ENCODE peak calls at places on chromosomes 3 and 15, in six cellular contexts. T is hippocampal formation; F is dermis microvascular lymphatic vessel endothelial cell; G is activated CD4-positive, CD25-positive, alpha-beta regulatory T cell treated with anti-CD3 and anti-CD28 coated beads, Interleukin-2, amount 50 U/mL, for 72 hours; B is RKO; H is activated CD4-positive, alpha-beta T cell treated with anti-CD3 and anti-CD28 coated beads, Interleukin-2, amount 10 ng/mL, durations not matched to agents 7 days and 5 days. A is an unnamed sample.

GRCh38 chr3:180829409-180830405 is 82.8 kb upstream of the FXR1 start:
- DNase-seq in T (no peak), F (no peak), G (no peak), B (no peak), H (no peak), A (no peak)

GRCh38 chr3:194810076-194810475 is 124.4 kb downstream of the FAM43A start:
- DNase-seq in T (no peak), F (no peak), G (no peak), B (no peak), H (no peak), A (no peak)

GRCh38 chr3:196012481-196012880 is 69.4 kb downstream of the TFRC start:
- DNase-seq in T (no peak), F (no peak), G (no peak), B (no peak), H (no peak), A (no peak)

GRCh38 chr3:129051776-129052400 is 8.7 kb upstream of the GP9 start:
- DNase-seq in T (no peak), F (no peak), G (no peak), B (no peak), H (no peak), A (no peak)

GRCh38 chr3:128846501-128846900 is 32.9 kb upstream of the ACAD9 start:
- DNase-seq in T (no peak), F (no peak), G (no peak), B (no peak), H (no peak), A (no peak)

GRCh38 chr15:48507416-48508065 is 138.0 kb downstream of the FBN1 start:
- DNase-seq in T (no peak), F (peak), G (no peak), B (peak), H (peak), A (no peak)

GRCh38 chr3:183966361-183966791 is 51.3 kb downstream of the ABCC5 start:
- DNase-seq in T (no peak), F (no peak), G (no peak), B (no peak), H (no peak), A (no peak)

GRCh38 chr3:20040476-20041196 is 390 bp downstream of the KAT2B start:
- DNase-seq in T (peak), F (peak), G (peak), B (peak), H (peak), A (peak)

GRCh38 chr3:5389057-5389456 is 201.6 kb downstream of the EDEM1 start:
- DNase-seq in T (no peak), F (no peak), G (no peak), B (peak), H (no peak), A (no peak)

GRCh38 chr3:187747506-187747905 is 2.2 kb upstream of the BCL6 start:
- DNase-seq in T (no peak), F (no peak), G (no peak), B (no peak), H (no peak), A (no peak)

GRCh38 chr3:107523361-107524213 is 825 bp downstream of the BBX start:
- DNase-seq in T (peak), F (peak), G (peak), B (peak), H (peak), A (peak)

GRCh38 chr15:73969151-73969759 is 22.8 kb downstream of the STOML1 start:
- DNase-seq in T (no peak), F (no peak), G (no peak), B (no peak), H (no peak), A (no peak)

GRCh38 chr3:29912600-29913288 is 631.9 kb downstream of the RBMS3 start:
- DNase-seq in T (no peak), F (no peak), G (no peak), B (no peak), H (no peak), A (no peak)

A was measured in CD14-positive monocyte.